ENCODE peak calls at places on chromosomes 11 and 22, in ten cellular contexts. One of them, this sample, is unnamed.

GRCh38 chr11:84089072-84090057 is 803.2 kb upstream of the CCDC90B start:
- DNase-seq in mammary epithelial cell: no peak
- DNase-seq in H9: no peak
- DNase-seq in PC-3: no peak
- DNase-seq in fibroblast of lung: peak
- DNase-seq in IMR-90: no peak
- DNase-seq in GM23338: no peak
- DNase-seq in HCT116: no peak
- DNase-seq in neuronal stem cell: no peak
- DNase-seq in mesenchymal stem cell: peak
- DNase-seq in this sample: no peak

GRCh38 chr11:65572356-65573043 is at the start of gene FAM89B:
- DNase-seq in HCT116: no peak
- DNase-seq in neuronal stem cell: no peak
- DNase-seq in mesenchymal stem cell: peak
- DNase-seq in fibroblast of lung: peak
- DNase-seq in IMR-90: peak
- DNase-seq in H9: peak
- DNase-seq in PC-3: peak
- DNase-seq in mammary epithelial cell: peak
- DNase-seq in GM23338: peak
- DNase-seq in this sample: peak

GRCh38 chr22:26763633-26764295 is 106.4 kb downstream of the MIAT start:
- DNase-seq in mammary epithelial cell: peak
- DNase-seq in fibroblast of lung: peak
- DNase-seq in HCT116: no peak
- DNase-seq in GM23338: no peak
- DNase-seq in IMR-90: peak
- DNase-seq in H9: no peak
- DNase-seq in mesenchymal stem cell: peak
- DNase-seq in PC-3: peak
- DNase-seq in neuronal stem cell: no peak
- DNase-seq in this sample: peak

GRCh38 chr11:12951376-12951775 is 57.7 kb upstream of the RASSF10 start:
- DNase-seq in H9: no peak
- DNase-seq in GM23338: no peak
- DNase-seq in HCT116: no peak
- DNase-seq in mammary epithelial cell: no peak
- DNase-seq in fibroblast of lung: no peak
- DNase-seq in PC-3: no peak
- DNase-seq in mesenchymal stem cell: no peak
- DNase-seq in neuronal stem cell: no peak
- DNase-seq in IMR-90: no peak
- DNase-seq in this sample: no peak

GRCh38 chr11:59666969-59667368 is 1.9 kb downstream of the PATL1 start:
- DNase-seq in fibroblast of lung: peak
- DNase-seq in IMR-90: peak
- DNase-seq in PC-3: no peak
- DNase-seq in mesenchymal stem cell: peak
- DNase-seq in HCT116: no peak
- DNase-seq in GM23338: no peak
- DNase-seq in mammary epithelial cell: no peak
- DNase-seq in H9: no peak
- DNase-seq in neuronal stem cell: no peak
- DNase-seq in this sample: peak

GRCh38 chr22:35684732-35685131 is 32.9 kb upstream of the APOL5 start:
- DNase-seq in mesenchymal stem cell: no peak
- DNase-seq in HCT116: no peak
- DNase-seq in fibroblast of lung: no peak
- DNase-seq in H9: no peak
- DNase-seq in PC-3: no peak
- DNase-seq in neuronal stem cell: no peak
- DNase-seq in mammary epithelial cell: no peak
- DNase-seq in IMR-90: no peak
- DNase-seq in GM23338: no peak
- DNase-seq in this sample: no peak

GRCh38 chr11:23236846-23237550 is 376.7 kb upstream of the CCDC179 start:
- DNase-seq in fibroblast of lung: peak
- DNase-seq in neuronal stem cell: no peak
- DNase-seq in mesenchymal stem cell: peak
- DNase-seq in GM23338: no peak
- DNase-seq in mammary epithelial cell: peak
- DNase-seq in H9: no peak
- DNase-seq in IMR-90: peak
- DNase-seq in HCT116: no peak
- DNase-seq in PC-3: no peak
- DNase-seq in this sample: peak

GRCh38 chr11:83625336-83625735 is 339.2 kb upstream of the CCDC90B start:
- DNase-seq in mesenchymal stem cell: no peak
- DNase-seq in mammary epithelial cell: no peak
- DNase-seq in neuronal stem cell: no peak
- DNase-seq in fibroblast of lung: no peak
- DNase-seq in HCT116: no peak
- DNase-seq in GM23338: no peak
- DNase-seq in IMR-90: no peak
- DNase-seq in H9: no peak
- DNase-seq in PC-3: no peak
- DNase-seq in this sample: no peak

GRCh38 chr11:86395061-86395551 is 20.4 kb downstream of the CCDC81 start:
- DNase-seq in IMR-90: peak
- DNase-seq in mammary epithelial cell: no peak
- DNase-seq in fibroblast of lung: peak
- DNase-seq in neuronal stem cell: no peak
- DNase-seq in GM23338: peak
- DNase-seq in HCT116: no peak
- DNase-seq in mesenchymal stem cell: peak
- DNase-seq in H9: peak
- DNase-seq in PC-3: no peak
- DNase-seq in this sample: peak

GRCh38 chr11:86396403-86396802 is 21.7 kb downstream of the CCDC81 start:
- DNase-seq in fibroblast of lung: peak
- DNase-seq in IMR-90: peak
- DNase-seq in mesenchymal stem cell: peak
- DNase-seq in neuronal stem cell: no peak
- DNase-seq in GM23338: no peak
- DNase-seq in PC-3: peak
- DNase-seq in H9: no peak
- DNase-seq in HCT116: no peak
- DNase-seq in mammary epithelial cell: peak
- DNase-seq in this sample: peak

GRCh38 chr11:86397351-86397750 is 22.7 kb downstream of the CCDC81 start:
- DNase-seq in PC-3: no peak
- DNase-seq in fibroblast of lung: no peak
- DNase-seq in H9: no peak
- DNase-seq in neuronal stem cell: no peak
- DNase-seq in mesenchymal stem cell: no peak
- DNase-seq in IMR-90: no peak
- DNase-seq in HCT116: no peak
- DNase-seq in GM23338: no peak
- DNase-seq in mammary epithelial cell: no peak
- DNase-seq in this sample: no peak

GRCh38 chr11:86403458-86403857 is 28.8 kb downstream of the CCDC81 start:
- DNase-seq in H9: no peak
- DNase-seq in PC-3: no peak
- DNase-seq in GM23338: no peak
- DNase-seq in mesenchymal stem cell: no peak
- DNase-seq in IMR-90: no peak
- DNase-seq in mammary epithelial cell: no peak
- DNase-seq in fibroblast of lung: no peak
- DNase-seq in neuronal stem cell: no peak
- DNase-seq in HCT116: no peak
- DNase-seq in this sample: no peak

GRCh38 chr11:86398106-86398505 is 23.4 kb downstream of the CCDC81 start:
- DNase-seq in neuronal stem cell: no peak
- DNase-seq in fibroblast of lung: no peak
- DNase-seq in mammary epithelial cell: no peak
- DNase-seq in IMR-90: no peak
- DNase-seq in H9: no peak
- DNase-seq in mesenchymal stem cell: no peak
- DNase-seq in PC-3: no peak
- DNase-seq in GM23338: no peak
- DNase-seq in HCT116: no peak
- DNase-seq in this sample: no peak
- H2AFZ ChIP-seq in neuronal stem cell: no peak
- H2AFZ ChIP-seq in fibroblast of lung: no peak
- H2AFZ ChIP-seq in mammary epithelial cell: no peak
- H2AFZ ChIP-seq in IMR-90: no peak
- H2AFZ ChIP-seq in H9: no peak
- H2AFZ ChIP-seq in mesenchymal stem cell: no peak
- H2AFZ ChIP-seq in PC-3: no peak
- H2AFZ ChIP-seq in GM23338: no peak
- H2AFZ ChIP-seq in HCT116: no peak
- H2AFZ ChIP-seq in this sample: no peak

GRCh38 chr11:19076744-19077589 is 16.4 kb upstream of the MRGPRX2 start:
- DNase-seq in fibroblast of lung: peak
- DNase-seq in IMR-90: peak
- DNase-seq in HCT116: peak
- DNase-seq in GM23338: peak
- DNase-seq in neuronal stem cell: peak
- DNase-seq in H9: peak
- DNase-seq in mesenchymal stem cell: peak
- DNase-seq in PC-3: peak
- DNase-seq in mammary epithelial cell: peak
- DNase-seq in this sample: peak

GRCh38 chr11:19073454-19074415 is 13.2 kb upstream of the MRGPRX2 start:
- DNase-seq in IMR-90: no peak
- DNase-seq in GM23338: peak
- DNase-seq in neuronal stem cell: no peak
- DNase-seq in mesenchymal stem cell: no peak
- DNase-seq in HCT116: no peak
- DNase-seq in PC-3: no peak
- DNase-seq in fibroblast of lung: no peak
- DNase-seq in mammary epithelial cell: no peak
- DNase-seq in H9: peak
- DNase-seq in this sample: no peak

GRCh38 chr11:19075636-19076035 is 15.1 kb upstream of the MRGPRX2 start:
- DNase-seq in PC-3: no peak
- DNase-seq in IMR-90: no peak
- DNase-seq in GM23338: no peak
- DNase-seq in neuronal stem cell: no peak
- DNase-seq in H9: no peak
- DNase-seq in mesenchymal stem cell: no peak
- DNase-seq in mammary epithelial cell: no peak
- DNase-seq in fibroblast of lung: no peak
- DNase-seq in HCT116: no peak
- DNase-seq in this sample: no peak

GRCh38 chr11:19072464-19072863 is 11.9 kb upstream of the MRGPRX2 start:
- DNase-seq in GM23338: no peak
- DNase-seq in neuronal stem cell: no peak
- DNase-seq in IMR-90: no peak
- DNase-seq in H9: no peak
- DNase-seq in mesenchymal stem cell: no peak
- DNase-seq in mammary epithelial cell: no peak
- DNase-seq in HCT116: no peak
- DNase-seq in PC-3: peak
- DNase-seq in fibroblast of lung: no peak
- DNase-seq in this sample: no peak

DNA sequence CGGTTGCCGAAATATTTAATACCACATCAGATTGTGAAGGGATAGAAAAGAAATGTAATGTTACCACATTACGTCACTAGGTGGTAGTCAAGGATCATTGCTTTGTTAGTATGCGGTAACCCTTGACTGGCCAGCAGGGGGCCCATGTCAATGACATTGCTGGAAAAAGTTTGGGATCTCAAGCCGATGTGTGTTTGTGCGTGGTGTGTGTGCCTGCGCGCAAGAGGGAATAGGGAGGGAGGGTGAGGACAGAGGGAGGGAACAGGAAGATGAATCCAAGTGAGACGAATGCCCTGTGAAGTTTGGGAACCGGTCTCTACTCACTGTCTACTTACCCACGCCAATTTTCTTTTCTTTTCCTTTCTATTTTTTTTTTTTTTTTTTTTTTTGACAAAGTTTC is 10.7 kb upstream of the MRGPRX2 start:
- DNase-seq in fibroblast of lung: peak
- DNase-seq in mesenchymal stem cell: peak
- DNase-seq in neuronal stem cell: peak
- DNase-seq in IMR-90: peak
- DNase-seq in PC-3: peak
- DNase-seq in mammary epithelial cell: peak
- DNase-seq in HCT116: peak
- DNase-seq in GM23338: peak
- DNase-seq in H9: peak
- DNase-seq in this sample: peak
- H2AFZ ChIP-seq in fibroblast of lung: peak
- H2AFZ ChIP-seq in mesenchymal stem cell: peak
- H2AFZ ChIP-seq in neuronal stem cell: no peak
- H2AFZ ChIP-seq in IMR-90: peak
- H2AFZ ChIP-seq in PC-3: peak
- H2AFZ ChIP-seq in mammary epithelial cell: peak
- H2AFZ ChIP-seq in HCT116: peak
- H2AFZ ChIP-seq in GM23338: no peak
- H2AFZ ChIP-seq in H9: no peak
- H2AFZ ChIP-seq in this sample: peak

GRCh38 chr11:57656936-57657289 is 649 bp upstream of the CLP1 start:
- DNase-seq in mammary epithelial cell: no peak
- DNase-seq in GM23338: no peak
- DNase-seq in neuronal stem cell: no peak
- DNase-seq in fibroblast of lung: no peak
- DNase-seq in H9: no peak
- DNase-seq in PC-3: no peak
- DNase-seq in IMR-90: no peak
- DNase-seq in HCT116: no peak
- DNase-seq in mesenchymal stem cell: no peak
- DNase-seq in this sample: no peak

GRCh38 chr11:57657290-57658022 is at the start of gene CLP1:
- DNase-seq in neuronal stem cell: peak
- DNase-seq in HCT116: peak
- DNase-seq in IMR-90: peak
- DNase-seq in fibroblast of lung: peak
- DNase-seq in GM23338: peak
- DNase-seq in mammary epithelial cell: peak
- DNase-seq in mesenchymal stem cell: peak
- DNase-seq in PC-3: peak
- DNase-seq in H9: peak
- DNase-seq in this sample: peak

GRCh38 chr11:57659669-57660068 is 2.1 kb downstream of the CLP1 start:
- DNase-seq in PC-3: no peak
- DNase-seq in mammary epithelial cell: no peak
- DNase-seq in H9: no peak
- DNase-seq in mesenchymal stem cell: no peak
- DNase-seq in fibroblast of lung: no peak
- DNase-seq in IMR-90: no peak
- DNase-seq in HCT116: no peak
- DNase-seq in neuronal stem cell: no peak
- DNase-seq in GM23338: no peak
- DNase-seq in this sample: no peak

GRCh38 chr11:57653162-57653561 is 3.5 kb upstream of the YPEL4 start:
- DNase-seq in H9: no peak
- DNase-seq in mammary epithelial cell: no peak
- DNase-seq in IMR-90: no peak
- DNase-seq in fibroblast of lung: no peak
- DNase-seq in mesenchymal stem cell: no peak
- DNase-seq in GM23338: no peak
- DNase-seq in neuronal stem cell: no peak
- DNase-seq in HCT116: no peak
- DNase-seq in PC-3: no peak
- DNase-seq in this sample: no peak

GRCh38 chr11:57658023-57658361 is 430 bp downstream of the CLP1 start:
- DNase-seq in mammary epithelial cell: no peak
- DNase-seq in GM23338: peak
- DNase-seq in fibroblast of lung: no peak
- DNase-seq in neuronal stem cell: no peak
- DNase-seq in mesenchymal stem cell: peak
- DNase-seq in HCT116: no peak
- DNase-seq in H9: no peak
- DNase-seq in PC-3: no peak
- DNase-seq in IMR-90: no peak
- DNase-seq in this sample: peak
- H2AFZ ChIP-seq in mammary epithelial cell: peak
- H2AFZ ChIP-seq in GM23338: peak
- H2AFZ ChIP-seq in fibroblast of lung: peak
- H2AFZ ChIP-seq in neuronal stem cell: no peak
- H2AFZ ChIP-seq in mesenchymal stem cell: no peak
- H2AFZ ChIP-seq in HCT116: no peak
- H2AFZ ChIP-seq in H9: no peak
- H2AFZ ChIP-seq in PC-3: peak
- H2AFZ ChIP-seq in IMR-90: peak
- H2AFZ ChIP-seq in this sample: peak

GRCh38 chr11:27227744-27228143 is 135.3 kb downstream of the CCDC34 start:
- DNase-seq in mammary epithelial cell: no peak
- DNase-seq in neuronal stem cell: no peak
- DNase-seq in PC-3: no peak
- DNase-seq in GM23338: no peak
- DNase-seq in mesenchymal stem cell: no peak
- DNase-seq in IMR-90: no peak
- DNase-seq in fibroblast of lung: no peak
- DNase-seq in HCT116: no peak
- DNase-seq in H9: no peak
- DNase-seq in this sample: no peak
- H2AFZ ChIP-seq in mammary epithelial cell: peak
- H2AFZ ChIP-seq in neuronal stem cell: peak
- H2AFZ ChIP-seq in PC-3: no peak
- H2AFZ ChIP-seq in GM23338: peak
- H2AFZ ChIP-seq in mesenchymal stem cell: no peak
- H2AFZ ChIP-seq in IMR-90: no peak
- H2AFZ ChIP-seq in fibroblast of lung: no peak
- H2AFZ ChIP-seq in HCT116: no peak
- H2AFZ ChIP-seq in H9: peak
- H2AFZ ChIP-seq in this sample: no peak